ENCODE peak calls at places on chromosomes 2 and 18, in ten cellular contexts. L, I, Y, D, S, M, U, R, O and B are unnamed samples.

GRCh38 chr2:172970660-172971059 is 105.0 kb upstream of the MAP3K20 start:
- DNase-seq in L (no peak), I (no peak), Y (no peak), D (no peak), S (peak; percentile 59), M (no peak), U (no peak), R (no peak), O (peak; percentile 57), B (no peak)

GRCh38 chr2:199973703-199974102 is 18.3 kb downstream of the MAIP1 start:
- DNase-seq in L (peak; percentile 29), I (peak; percentile 48), Y (no peak), D (no peak), S (peak; percentile 82), M (peak; percentile 41), U (peak; percentile 86), R (peak; percentile 46), O (no peak), B (no peak)

GRCh38 chr2:139790807-139791206 is 1010.6 kb upstream of the NXPH2 start:
- DNase-seq in L (peak; percentile 29), I (no peak), Y (no peak), D (no peak), S (peak; percentile 60), M (peak; percentile 39), U (peak; percentile 56), R (peak; percentile 36), O (no peak), B (no peak)

GRCh38 chr2:136167721-136168470 is 49.9 kb upstream of the CXCR4 start:
- DNase-seq in L (no peak), I (no peak), Y (no peak), D (no peak), S (no peak), M (no peak), U (no peak), R (no peak), O (no peak), B (no peak)

GRCh38 chr2:203669820-203670219 is 36.6 kb upstream of the CD28 start:
- DNase-seq in L (no peak), I (no peak), Y (no peak), D (no peak), S (no peak), M (no peak), U (peak; percentile 67), R (no peak), O (no peak), B (no peak)

GRCh38 chr2:85772019-85772745 is 18.4 kb downstream of the ATOH8 start:
- DNase-seq in L (peak; percentile 73), I (peak; percentile 75), Y (no peak), D (peak; percentile 99), S (peak; percentile 99), M (peak; percentile 95), U (peak; percentile 100), R (peak; percentile 90), O (no peak), B (no peak)

GRCh38 chr2:44362207-44363015 is 664 bp downstream of the CAMKMT start:
- DNase-seq in L (peak; percentile 4), I (peak; percentile 66), Y (peak; percentile 15), D (no peak), S (peak; percentile 80), M (peak; percentile 56), U (peak; percentile 54), R (peak; percentile 36), O (peak; percentile 47), B (peak; percentile 11)

GRCh38 chr2:149225446-149225845 is 104.9 kb upstream of the LYPD6 start:
- DNase-seq in L (no peak), I (no peak), Y (no peak), D (no peak), S (no peak), M (no peak), U (no peak), R (no peak), O (no peak), B (no peak)

GRCh38 chr2:175804130-175804529 is 197.9 kb downstream of the LNPK start:
- DNase-seq in L (no peak), I (peak; percentile 9), Y (no peak), D (no peak), S (no peak), M (no peak), U (no peak), R (no peak), O (no peak), B (no peak)

GRCh38 chr2:1548910-1549673 is 135.8 kb downstream of the TPO start:
- DNase-seq in L (no peak), I (no peak), Y (no peak), D (no peak), S (no peak), M (no peak), U (no peak), R (no peak), O (no peak), B (no peak)

GRCh38 chr2:120247851-120248250 is 4.8 kb upstream of the RALB start:
- DNase-seq in L (no peak), I (no peak), Y (no peak), D (no peak), S (no peak), M (no peak), U (no peak), R (no peak), O (no peak), B (no peak)

GRCh38 chr2:180979086-180979934 is 1.1 kb upstream of the UBE2E3 start:
- DNase-seq in L (no peak), I (peak; percentile 28), Y (no peak), D (no peak), S (peak; percentile 73), M (peak; percentile 13), U (peak; percentile 53), R (no peak), O (no peak), B (no peak)

GRCh38 chr2:111702119-111702808 is 181.7 kb downstream of the ANAPC1 start:
- DNase-seq in L (peak; percentile 56), I (peak; percentile 68), Y (peak; percentile 36), D (peak; percentile 40), S (peak; percentile 71), M (peak; percentile 55), U (peak; percentile 65), R (peak; percentile 73), O (peak; percentile 36), B (no peak)

GRCh38 chr2:206086683-206087350 is 843 bp upstream of the INO80D start:
- DNase-seq in L (no peak), I (no peak), Y (no peak), D (no peak), S (peak; percentile 43), M (peak; percentile 25), U (peak; percentile 38), R (peak; percentile 13), O (no peak), B (no peak)

DNA sequence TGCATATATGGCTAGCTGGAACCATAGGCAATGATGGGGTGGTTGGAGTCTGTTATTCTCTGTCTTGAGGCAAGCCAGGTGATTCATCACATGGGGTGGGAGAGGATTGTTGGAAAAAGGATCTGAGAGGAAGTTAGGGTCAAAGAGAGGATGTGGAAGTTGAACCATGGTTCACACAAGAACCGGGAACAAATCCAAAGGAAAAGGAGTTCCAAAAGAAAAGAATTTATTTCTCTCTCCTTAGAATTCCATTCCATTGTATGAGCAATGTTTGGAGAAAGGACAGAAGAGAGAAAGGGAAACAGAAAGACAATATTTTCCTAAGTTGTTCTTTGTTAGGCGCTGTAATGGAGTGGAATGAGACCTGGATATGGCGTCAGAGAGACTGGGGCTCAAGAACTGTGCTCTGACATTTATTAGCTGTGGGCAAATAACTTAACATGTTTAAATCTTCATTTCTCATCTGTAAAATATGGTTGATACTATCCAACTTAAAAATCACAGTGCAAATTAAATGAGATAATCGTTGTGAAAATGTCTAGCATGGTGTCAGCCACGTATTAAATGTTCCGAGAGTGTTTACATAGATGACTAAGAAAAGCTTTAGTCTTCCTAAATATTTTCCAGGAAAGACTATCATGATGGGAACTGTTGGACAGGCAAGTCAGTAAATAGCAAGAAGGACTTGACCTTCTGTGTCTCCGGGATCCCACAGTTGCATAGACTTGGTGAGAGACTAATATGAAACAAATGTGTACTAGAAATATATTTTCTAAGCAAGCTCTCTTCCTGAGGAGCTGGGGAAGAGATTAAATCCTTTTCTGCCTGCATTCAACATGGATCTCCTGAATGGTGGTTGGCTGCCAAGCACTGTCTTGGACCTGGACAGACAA is 71.4 kb downstream of the TRIB2 start:
- DNase-seq in L (no peak), I (no peak), Y (no peak), D (peak; percentile 47), S (peak; percentile 61), M (no peak), U (peak; percentile 80), R (no peak), O (no peak), B (no peak)
- H3K9me3 ChIP-seq in L (no peaks in the 10 kb centered on the region), I (no peaks in the 10 kb centered on the region), Y (no peaks in the 10 kb centered on the region), D (no peaks in the 10 kb centered on the region), S (no peaks in the 10 kb centered on the region), M (no peaks in the 10 kb centered on the region), U (no peaks in the 10 kb centered on the region), R (no peaks in the 10 kb centered on the region), O (peaks cover 6% of the 10 kb centered on the region), B (no peaks in the 10 kb centered on the region)

GRCh38 chr2:95232232-95232631 is 24.9 kb downstream of the ZNF892 start:
- DNase-seq in L (no peak), I (no peak), Y (no peak), D (no peak), S (no peak), M (no peak), U (no peak), R (no peak), O (no peak), B (no peak)
- H3K9me3 ChIP-seq in L (no peaks in the 10 kb centered on the region), I (peaks cover 4% of the 10 kb centered on the region), Y (peaks cover 7% of the 10 kb centered on the region), D (no peaks in the 10 kb centered on the region), S (no peaks in the 10 kb centered on the region), M (no peaks in the 10 kb centered on the region), U (no peaks in the 10 kb centered on the region), R (peaks cover 66% of the 10 kb centered on the region), O (peaks cover 24% of the 10 kb centered on the region), B (peaks cover 15% of the 10 kb centered on the region)

DNA sequence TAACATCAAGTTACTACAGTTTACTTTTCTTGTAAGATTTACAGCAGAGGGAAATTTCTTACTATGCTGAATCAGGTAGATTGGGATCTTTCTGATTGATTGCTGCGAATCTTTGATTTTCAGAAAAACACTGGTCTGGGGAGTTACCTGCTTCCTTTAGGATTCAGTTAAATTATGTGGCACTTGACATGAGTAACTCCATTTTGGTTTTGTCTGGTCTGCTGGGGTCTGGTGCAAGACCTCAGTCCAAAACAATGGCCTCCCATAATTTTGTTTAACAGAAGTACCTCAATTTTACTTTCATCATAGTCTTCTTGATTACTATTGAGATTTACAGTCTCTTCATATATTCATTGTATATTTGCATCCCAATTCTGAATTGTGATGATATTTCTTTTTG is 775.5 kb downstream of the TRIB2 start:
- DNase-seq in L (no peak), I (no peak), Y (no peak), D (no peak), S (no peak), M (no peak), U (no peak), R (no peak), O (no peak), B (no peak)
- H3K9me3 ChIP-seq in L (no peaks in the 10 kb centered on the region), I (peaks cover 9% of the 10 kb centered on the region), Y (no peaks in the 10 kb centered on the region), D (no peaks in the 10 kb centered on the region), S (no peaks in the 10 kb centered on the region), M (no peaks in the 10 kb centered on the region), U (no peaks in the 10 kb centered on the region), R (peaks cover 8% of the 10 kb centered on the region), O (no peaks in the 10 kb centered on the region), B (no peaks in the 10 kb centered on the region)

DNA sequence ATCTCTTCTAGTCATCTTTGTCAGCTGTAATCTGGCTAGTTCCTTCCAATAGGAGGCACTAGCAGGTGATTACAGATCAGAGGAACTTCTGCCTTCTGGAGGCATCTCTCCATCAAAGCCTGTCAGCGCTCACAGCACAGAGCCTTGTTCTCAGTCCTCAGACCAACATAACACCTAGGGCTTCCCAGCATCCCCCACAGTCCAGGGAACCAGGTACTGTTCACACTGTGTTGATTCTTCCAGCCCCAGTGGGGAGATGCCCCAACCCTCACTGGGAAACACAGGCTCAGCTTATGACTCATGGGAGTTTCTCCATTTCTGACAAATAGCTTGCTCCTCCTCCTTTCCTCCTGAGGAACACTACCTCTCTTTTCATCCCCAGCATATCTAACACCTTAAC is 601.7 kb downstream of the CBLN2 start:
- DNase-seq in L (no peak), I (no peak), Y (no peak), D (no peak), S (no peak), M (no peak), U (no peak), R (no peak), O (no peak), B (no peak)
- H3K9me3 ChIP-seq in L (peaks cover 26% of the 10 kb centered on the region), I (no peaks in the 10 kb centered on the region), Y (no peaks in the 10 kb centered on the region), D (no peaks in the 10 kb centered on the region), S (no peaks in the 10 kb centered on the region), M (no peaks in the 10 kb centered on the region), U (no peaks in the 10 kb centered on the region), R (no peaks in the 10 kb centered on the region), O (no peaks in the 10 kb centered on the region), B (no peaks in the 10 kb centered on the region)